ENCODE peak calls at places on chromosomes 6 and 20, in seven cellular contexts. P is cardiac fibroblast, Z is NCI-H510A treated with DMSO at 0.1 percent for 48 hours, I is HT1080, E is skeletal muscle cell, F is right cardiac atrium, N is globus pallidus. D is an unnamed sample.

GRCh38 chr20:3777726-3778629 is 3.3 kb downstream of the SPEF1 start:
- DNase-seq in P (peak), N (no peak), I (no peak), F (peak), Z (peak), E (no peak), D (peak)

GRCh38 chr20:59788811-59789210 is 144.6 kb downstream of the SYCP2 start:
- DNase-seq in P (no peak), F (no peak), Z (no peak), I (no peak), N (no peak), E (no peak), D (peak)

GRCh38 chr6:89022747-89023289 is 57.7 kb upstream of the PNRC1 start:
- DNase-seq in N (no peak), E (peak), Z (no peak), F (no peak), I (no peak), P (peak), D (no peak)

GRCh38 chr6:41939091-41939847 is 2.3 kb downstream of the CCND3 start:
- DNase-seq in P (peak), F (peak), Z (no peak), N (no peak), E (peak), I (no peak), D (no peak)

GRCh38 chr6:4879724-4880372 is 103.6 kb downstream of the CDYL start:
- DNase-seq in F (no peak), I (no peak), N (no peak), E (no peak), Z (no peak), P (no peak), D (no peak)

GRCh38 chr20:57451759-57452661 is 60.8 kb downstream of the RBM38 start:
- DNase-seq in F (peak), N (no peak), P (no peak), I (no peak), E (no peak), Z (no peak), D (no peak)

GRCh38 chr6:122289721-122290501 is 109.5 kb upstream of the HSF2 start:
- DNase-seq in P (peak), E (no peak), F (no peak), N (peak), I (peak), Z (no peak), D (peak)

GRCh38 chr6:34242252-34243130 is 5.8 kb downstream of the HMGA1 start:
- DNase-seq in F (no peak), E (no peak), Z (no peak), I (peak), P (no peak), N (no peak), D (no peak)

GRCh38 chr20:2899243-2899642 is 26.0 kb downstream of the PTPRA start:
- DNase-seq in I (no peak), N (no peak), P (no peak), E (no peak), F (no peak), Z (no peak), D (no peak)

GRCh38 chr20:24783631-24784492 is 165.2 kb upstream of the CST7 start:
- DNase-seq in N (no peak), I (no peak), P (no peak), Z (no peak), E (no peak), F (no peak), D (no peak)

GRCh38 chr6:30685157-30685976 is 1.1 kb downstream of the PPP1R18 start:
- DNase-seq in Z (no peak), E (no peak), N (no peak), F (peak), I (peak), P (peak), D (no peak)

GRCh38 chr6:41688256-41688965 is 47.0 kb downstream of the TFEB start:
- DNase-seq in Z (no peak), P (no peak), F (no peak), N (peak), I (no peak), E (no peak), D (no peak)

GRCh38 chr20:36861875-36862801 is 13.8 kb upstream of the TLDC2 start:
- DNase-seq in P (peak), N (peak), Z (peak), I (peak), E (peak), F (peak), D (peak)

GRCh38 chr6:109315331-109316129 is 66.7 kb downstream of the CD164 start:
- DNase-seq in E (no peak), F (no peak), N (peak), P (no peak), I (no peak), Z (no peak), D (no peak)

GRCh38 chr6:70734979-70735378 is 67.3 kb downstream of the SMAP1 start:
- DNase-seq in N (no peak), Z (no peak), P (no peak), E (no peak), I (no peak), F (no peak), D (no peak)

GRCh38 chr6:21501815-21502214 is 91.7 kb upstream of the SOX4 start:
- DNase-seq in E (no peak), F (no peak), I (no peak), P (no peak), Z (no peak), N (no peak), D (no peak)

GRCh38 chr6:137000825-137001224 is 43.9 kb downstream of the IL20RA start:
- DNase-seq in Z (no peak), P (no peak), E (no peak), I (peak), N (no peak), F (no peak), D (no peak)

GRCh38 chr20:38466171-38466570 is 6.5 kb upstream of the RALGAPB start:
- DNase-seq in I (no peak), F (no peak), E (no peak), P (no peak), N (no peak), Z (no peak), D (no peak)

GRCh38 chr6:57261896-57262295 is 39.8 kb upstream of the RAB23 start:
- DNase-seq in P (peak), N (peak), Z (no peak), E (no peak), I (no peak), F (no peak), D (no peak)

D was measured in foreskin melanocyte.